ENCODE peak calls at places on chromosomes 12 and 14, in six cellular contexts. D is hepatocyte, L is PC-3, A is GM12878, P is K562, H is neural progenitor cell. Y is an unnamed sample. For H3K4me1, the result is how much of the 10 kb centered on the place peaks cover.

GRCh38 chr12:28057856-28058615 is 85.5 kb upstream of the PTHLH start:
- DNase-seq in D (no peak), L (peak), A (peak), P (no peak), H (no peak), Y (no peak)

GRCh38 chr12:3202734-3203446 is 125.7 kb downstream of the TSPAN9 start:
- DNase-seq in D (peak), L (peak), A (no peak), P (peak), H (peak), Y (peak)

GRCh38 chr14:49895480-49895879 is 2.6 kb downstream of the ARF6 start:
- DNase-seq in D (no peak), L (peak), A (no peak), P (no peak), H (no peak), Y (no peak)

GRCh38 chr12:116675339-116676107 is 62.3 kb downstream of the SPRING1 start:
- DNase-seq in D (no peak), L (no peak), A (no peak), P (no peak), H (peak), Y (no peak)

GRCh38 chr14:50062438-50063039 is 53.8 kb downstream of the VCPKMT start:
- DNase-seq in D (peak), L (peak), A (peak), P (peak), H (no peak), Y (peak)

GRCh38 chr14:68626386-68626785 is 166.5 kb downstream of the ZFP36L1 start:
- DNase-seq in D (no peak), L (no peak), A (no peak), P (no peak), H (no peak), Y (no peak)

GRCh38 chr12:129190827-129191226 is 337.5 kb downstream of the GLT1D1 start:
- DNase-seq in D (no peak), L (no peak), A (no peak), P (no peak), H (peak), Y (no peak)

GRCh38 chr14:32254952-32255679 is 52.0 kb upstream of the RNU6-8 start:
- DNase-seq in D (peak), L (peak), A (no peak), P (peak), H (peak), Y (peak)

GRCh38 chr12:111284709-111285108 is 84.2 kb downstream of the PHETA1 start:
- DNase-seq in D (no peak), L (no peak), A (no peak), P (no peak), H (no peak), Y (no peak)

GRCh38 chr12:40693503-40693863 is 1.2 kb downstream of the CNTN1 start:
- DNase-seq in D (peak), L (no peak), A (no peak), P (no peak), H (peak), Y (peak)

GRCh38 chr14:33962016-33962415 is 11.1 kb upstream of the EGLN3 start:
- DNase-seq in D (no peak), L (no peak), A (no peak), P (no peak), H (no peak), Y (no peak)

GRCh38 chr14:79294506-79294905 is 916.8 kb downstream of the DIO2 start:
- DNase-seq in D (no peak), L (peak), A (no peak), P (no peak), H (no peak), Y (no peak)

GRCh38 chr14:37985826-37986470 is 221.8 kb upstream of the SSTR1 start:
- DNase-seq in D (peak), L (peak), A (no peak), P (no peak), H (peak), Y (peak)

GRCh38 chr14:34356267-34356660 is 105.8 kb downstream of the SPTSSA start:
- DNase-seq in D (no peak), L (no peak), A (no peak), P (no peak), H (no peak), Y (peak)

GRCh38 chr12:94649349-94650142 is 811 bp downstream of the TMCC3 start:
- DNase-seq in D (peak), L (peak), A (no peak), P (no peak), H (peak), Y (no peak)

GRCh38 chr14:76337619-76338545 is 38.1 kb upstream of the ESRRB start:
- DNase-seq in D (no peak), L (peak), A (no peak), P (no peak), H (no peak), Y (peak)

GRCh38 chr12:48882325-48882687 is 16.6 kb upstream of the RND1 start:
- DNase-seq in D (peak), L (peak), A (no peak), P (no peak), H (peak), Y (no peak)

GRCh38 chr14:33692762-33693161 is 258.1 kb downstream of the EGLN3 start:
- DNase-seq in D (no peak), L (peak), A (no peak), P (no peak), H (no peak), Y (no peak)

GRCh38 chr14:44960146-44960545 is 1.6 kb downstream of the KLHL28 start:
- DNase-seq in D (no peak), L (peak), A (no peak), P (no peak), H (no peak), Y (no peak)

GRCh38 chr12:105330283-105330937 is at the start of gene C12orf75:
- DNase-seq in D (peak), L (peak), A (peak), P (peak), H (peak), Y (peak)
- TF ChIP-seq EZH2 in D (no peak), L (no peak), A (no peak), P (no peak), H (no peak), Y (no peak)

DNA sequence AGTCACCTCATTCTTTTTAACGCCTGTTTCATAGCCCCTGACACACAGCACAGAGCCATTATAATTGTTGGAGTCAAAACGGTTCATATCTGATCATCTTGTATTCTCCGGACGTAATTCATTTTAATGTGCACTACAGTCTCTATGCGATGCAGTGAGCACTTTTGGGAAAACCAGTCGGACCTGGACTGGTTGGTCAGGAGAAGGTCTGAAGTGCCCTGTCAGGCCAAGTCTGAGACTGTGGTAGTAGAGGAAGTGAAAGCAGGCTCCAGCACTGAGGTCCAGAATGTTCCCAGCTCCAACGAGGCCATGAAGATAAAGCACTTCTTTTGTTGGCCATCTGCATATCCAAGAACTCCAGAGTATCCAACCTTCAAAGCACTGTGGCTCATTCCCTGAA is 117.1 kb upstream of the NCOR2 start:
- DNase-seq in D (no peak), L (peak), A (no peak), P (no peak), H (no peak), Y (no peak)
- H3K4me1 ChIP-seq in D (under half), L (half or more), A (under half), P (under half), H (under half), Y (under half)

GRCh38 chr14:36647827-36648753 is 13.6 kb upstream of the PAX9 start:
- DNase-seq in D (peak), L (peak), A (no peak), P (peak), H (peak), Y (peak)
- TF ChIP-seq EZH2 in D (peak), L (no peak), A (no peak), P (no peak), H (peak), Y (no peak)

DNA sequence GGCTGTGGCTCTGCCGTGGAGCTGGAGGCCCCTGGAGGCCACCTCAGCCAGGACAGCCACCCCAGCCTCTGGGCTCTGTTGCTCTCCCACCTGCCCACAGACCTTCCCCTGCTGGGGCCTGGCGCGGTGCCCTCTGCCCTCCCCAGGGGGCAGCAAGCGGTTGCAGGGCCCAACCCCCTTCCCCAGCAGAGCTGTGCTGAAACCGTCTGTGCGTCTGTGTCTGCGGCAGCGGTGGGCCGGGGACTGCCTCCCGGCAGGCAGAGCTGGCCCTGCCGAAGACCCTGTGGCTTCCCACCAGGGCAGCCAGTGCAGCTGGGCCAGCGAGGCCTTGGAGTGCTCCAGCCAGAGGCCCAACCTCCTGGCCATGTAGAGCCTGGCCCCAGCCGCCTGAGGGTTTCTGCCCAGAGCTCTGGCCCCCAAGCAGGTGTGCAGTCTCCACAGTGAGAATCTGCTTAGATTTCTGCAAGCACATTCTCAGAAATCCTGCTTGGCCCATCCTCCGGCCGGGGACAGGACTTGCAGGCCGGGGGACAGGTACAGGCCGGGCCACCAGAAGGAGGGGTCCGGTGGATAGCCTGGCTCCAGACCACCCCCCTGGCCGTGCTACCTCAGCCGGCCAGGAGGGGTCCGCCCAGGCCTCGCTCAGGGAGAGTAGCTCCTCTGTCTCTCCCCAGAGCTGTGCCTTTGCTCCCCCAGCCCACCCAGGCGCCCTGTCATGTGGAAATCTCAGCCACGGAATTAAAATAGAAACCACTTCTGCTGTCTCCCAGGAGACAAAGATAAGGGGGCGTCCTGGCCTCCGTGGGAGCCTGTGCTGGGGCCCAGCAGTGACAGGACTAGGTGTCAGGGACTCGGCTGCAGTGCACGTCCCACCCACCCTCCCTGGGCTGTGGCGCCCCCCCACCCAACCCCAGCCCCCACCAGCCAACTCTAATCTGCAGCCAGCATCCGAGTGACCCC is 3.5 kb upstream of the CRIP2 start:
- DNase-seq in D (no peak), L (no peak), A (no peak), P (peak), H (peak), Y (peak)
- H3K4me1 ChIP-seq in D (under half), L (under half), A (under half), P (under half), H (under half), Y (under half)

GRCh38 chr14:100728962-100729361 is 2.3 kb downstream of the DLK1 start:
- DNase-seq in D (no peak), L (no peak), A (no peak), P (no peak), H (no peak), Y (no peak)

GRCh38 chr14:100731846-100732765 is 5.4 kb downstream of the DLK1 start:
- DNase-seq in D (no peak), L (no peak), A (no peak), P (no peak), H (no peak), Y (no peak)

GRCh38 chr14:100730530-100730929 is 3.8 kb downstream of the DLK1 start:
- DNase-seq in D (no peak), L (no peak), A (no peak), P (no peak), H (no peak), Y (no peak)

GRCh38 chr14:100731011-100731670 is 4.4 kb downstream of the DLK1 start:
- DNase-seq in D (no peak), L (no peak), A (no peak), P (no peak), H (no peak), Y (no peak)

GRCh38 chr14:100729982-100730381 is 3.3 kb downstream of the DLK1 start:
- DNase-seq in D (no peak), L (no peak), A (no peak), P (no peak), H (no peak), Y (no peak)
- TF ChIP-seq EZH2 in D (no peak), L (no peak), A (no peak), P (no peak), H (no peak), Y (no peak)

GRCh38 chr14:99689266-99690236 is 5.5 kb downstream of the CYP46A1 start:
- DNase-seq in D (no peak), L (no peak), A (no peak), P (no peak), H (no peak), Y (no peak)
- H3K4me1 ChIP-seq in D (under half), L (under half), A (under half), P (under half), H (under half), Y (under half)

DNA sequence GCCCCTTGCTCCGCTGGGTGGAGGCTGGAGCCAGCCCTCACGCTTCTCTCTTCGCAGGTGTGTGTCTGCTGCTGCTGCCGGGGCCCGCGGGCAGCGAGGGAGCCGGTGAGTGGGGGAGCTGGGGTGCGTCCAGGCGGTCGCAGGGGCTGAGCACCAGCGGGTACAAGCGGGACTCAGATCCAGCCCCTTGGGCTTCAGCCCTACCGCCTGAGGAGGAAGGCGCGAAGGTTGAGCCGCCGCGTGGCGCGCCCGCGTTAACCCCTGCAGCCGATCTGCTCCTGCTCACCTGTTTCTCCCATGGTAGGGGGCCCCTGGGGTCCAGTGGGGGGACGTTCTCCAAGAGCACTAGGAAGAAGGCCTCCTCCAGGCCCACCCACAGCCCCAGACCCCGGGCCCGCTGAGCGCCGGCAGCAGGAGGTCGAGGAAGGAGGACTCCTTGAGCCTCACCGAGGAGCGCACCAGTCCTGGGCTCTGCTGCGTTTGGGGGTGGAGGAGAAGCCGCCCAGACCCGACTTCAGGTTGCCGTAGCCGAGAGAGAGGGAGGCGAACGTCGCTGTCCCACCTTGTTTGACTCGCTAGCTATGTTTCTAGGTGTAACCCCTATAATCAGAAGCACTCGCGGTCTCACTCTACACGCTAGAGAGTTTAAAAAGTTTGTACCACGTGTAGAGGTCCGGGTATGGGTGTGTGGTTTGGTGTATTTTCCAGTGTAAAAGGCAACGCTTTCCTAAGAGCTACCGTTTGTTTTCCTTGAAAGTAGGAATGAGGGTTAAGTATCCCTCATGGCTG is 834 bp downstream of the COCH start:
- DNase-seq in D (peak), L (no peak), A (no peak), P (peak), H (peak), Y (peak)
- TF ChIP-seq EZH2 in D (peak), L (no peak), A (no peak), P (no peak), H (peak), Y (no peak)

GRCh38 chr12:76874491-76875190 is 4.2 kb downstream of the CSRP2 start:
- DNase-seq in D (no peak), L (no peak), A (no peak), P (no peak), H (no peak), Y (no peak)

GRCh38 chr12:76874027-76874426 is 4.8 kb downstream of the CSRP2 start:
- DNase-seq in D (no peak), L (no peak), A (no peak), P (no peak), H (no peak), Y (no peak)

GRCh38 chr12:76871751-76872150 is 7.1 kb downstream of the CSRP2 start:
- DNase-seq in D (no peak), L (no peak), A (no peak), P (no peak), H (no peak), Y (no peak)

GRCh38 chr12:76871082-76871481 is 7.7 kb downstream of the CSRP2 start:
- DNase-seq in D (no peak), L (no peak), A (no peak), P (peak), H (no peak), Y (no peak)

GRCh38 chr12:76872415-76872814 is 6.4 kb downstream of the CSRP2 start:
- DNase-seq in D (no peak), L (no peak), A (no peak), P (no peak), H (no peak), Y (no peak)
- H3K4me1 ChIP-seq in D (under half), L (under half), A (under half), P (under half), H (under half), Y (under half)